ENCODE peak calls at places on chromosome 10, in nine cellular contexts. Y is GM12878, T is fibroblast of lung, I is neuronal stem cell, H is mammary epithelial cell, D is GM23248, F is neural progenitor cell, P is H1, N is PC-3. A is an unnamed sample.

GRCh38 chr10:45034301-45034700 is 33.6 kb downstream of the ZNF22 start:
- DNase-seq in Y (no peak), T (peak), I (no peak), H (peak), D (no peak), F (no peak), P (no peak), N (no peak), A (no peak)

GRCh38 chr10:65796472-65796871 is 1129.4 kb upstream of the LRRTM3 start:
- DNase-seq in Y (no peak), T (no peak), I (no peak), H (no peak), D (no peak), F (no peak), P (no peak), N (no peak), A (no peak)

GRCh38 chr10:91511549-91512330 is 101.6 kb downstream of the HECTD2 start:
- DNase-seq in Y (no peak), T (peak), I (no peak), H (peak), D (peak), F (no peak), P (no peak), N (peak), A (no peak)

GRCh38 chr10:65325913-65326312 is 1599.9 kb upstream of the LRRTM3 start:
- DNase-seq in Y (no peak), T (no peak), I (peak), H (no peak), D (no peak), F (peak), P (no peak), N (no peak), A (no peak)

GRCh38 chr10:131726460-131726861 is 174.3 kb upstream of the PPP2R2D start:
- DNase-seq in Y (no peak), T (no peak), I (peak), H (no peak), D (peak), F (peak), P (no peak), N (no peak), A (peak)

GRCh38 chr10:119654540-119654939 is 3.4 kb downstream of the BAG3 start:
- DNase-seq in Y (no peak), T (no peak), I (no peak), H (peak), D (peak), F (no peak), P (no peak), N (peak), A (peak)

GRCh38 chr10:62492012-62492869 is 118.1 kb downstream of the ZNF365 start:
- DNase-seq in Y (peak), T (peak), I (peak), H (peak), D (peak), F (peak), P (no peak), N (peak), A (no peak)

GRCh38 chr10:112716924-112717348 is 233.1 kb upstream of the TCF7L2 start:
- DNase-seq in Y (no peak), T (peak), I (no peak), H (peak), D (peak), F (no peak), P (peak), N (peak), A (no peak)

GRCh38 chr10:105545101-105545500 is 904.0 kb downstream of the SORCS3 start:
- DNase-seq in Y (no peak), T (no peak), I (no peak), H (no peak), D (no peak), F (no peak), P (no peak), N (no peak), A (no peak)

GRCh38 chr10:17026686-17027485 is 102.7 kb downstream of the CUBN start:
- DNase-seq in Y (peak), T (peak), I (no peak), H (peak), D (peak), F (no peak), P (no peak), N (peak), A (no peak)

GRCh38 chr10:89653410-89653828 is 8.4 kb upstream of the PANK1 start:
- DNase-seq in Y (peak), T (no peak), I (no peak), H (peak), D (no peak), F (no peak), P (no peak), N (peak), A (no peak)

GRCh38 chr10:18313626-18314025 is 173.4 kb downstream of the CACNB2 start:
- DNase-seq in Y (no peak), T (no peak), I (no peak), H (no peak), D (no peak), F (no peak), P (no peak), N (no peak), A (no peak)

GRCh38 chr10:34598972-34599371 is 216.1 kb downstream of the PARD3 start:
- DNase-seq in Y (no peak), T (peak), I (no peak), H (no peak), D (no peak), F (no peak), P (no peak), N (no peak), A (no peak)

GRCh38 chr10:33927347-33927746 is 592.9 kb upstream of the NRP1 start:
- DNase-seq in Y (no peak), T (no peak), I (no peak), H (peak), D (no peak), F (no peak), P (no peak), N (no peak), A (no peak)

GRCh38 chr10:71596759-71597158 is 122.8 kb downstream of the C10orf105 start:
- DNase-seq in Y (no peak), T (no peak), I (no peak), H (no peak), D (no peak), F (no peak), P (no peak), N (no peak), A (peak)

GRCh38 chr10:117339569-117339968 is 35.7 kb downstream of the PDZD8 start:
- DNase-seq in Y (no peak), T (peak), I (no peak), H (peak), D (peak), F (no peak), P (no peak), N (no peak), A (no peak)

GRCh38 chr10:127649642-127650041 is 87.3 kb upstream of the FOXI2 start:
- DNase-seq in Y (no peak), T (no peak), I (peak), H (no peak), D (peak), F (peak), P (peak), N (peak), A (no peak)

GRCh38 chr10:92916433-92916832 is 68.1 kb downstream of the EXOC6 start:
- DNase-seq in Y (no peak), T (no peak), I (no peak), H (no peak), D (no peak), F (peak), P (no peak), N (no peak), A (no peak)

GRCh38 chr10:124701881-124702656 is 42.1 kb downstream of the FAM53B start:
- DNase-seq in Y (no peak), T (peak), I (no peak), H (no peak), D (no peak), F (no peak), P (no peak), N (no peak), A (peak)

GRCh38 chr10:65571011-65571570 is 1354.7 kb upstream of the LRRTM3 start:
- DNase-seq in Y (no peak), T (peak), I (no peak), H (peak), D (no peak), F (peak), P (no peak), N (peak), A (no peak)

GRCh38 chr10:110226926-110227641 is 19.7 kb downstream of the MXI1 start:
- DNase-seq in Y (no peak), T (no peak), I (no peak), H (peak), D (peak), F (peak), P (peak), N (no peak), A (peak)

GRCh38 chr10:97407211-97407951 is 6.2 kb upstream of the RRP12 start:
- DNase-seq in Y (no peak), T (peak), I (peak), H (peak), D (peak), F (peak), P (peak), N (peak), A (no peak)

GRCh38 chr10:71396714-71397339 is at the start of gene CDH23:
- DNase-seq in Y (no peak), T (no peak), I (peak), H (no peak), D (peak), F (peak), P (peak), N (no peak), A (peak)

GRCh38 chr10:1358860-1359598 is 302.8 kb downstream of the WDR37 start:
- DNase-seq in Y (no peak), T (no peak), I (no peak), H (no peak), D (no peak), F (no peak), P (no peak), N (no peak), A (no peak)

GRCh38 chr10:378230-378929 is 243.1 kb downstream of the ZMYND11 start:
- DNase-seq in Y (no peak), T (no peak), I (no peak), H (no peak), D (no peak), F (no peak), P (no peak), N (no peak), A (no peak)

GRCh38 chr10:22016046-22016705 is 12.6 kb upstream of the DNAJC1 start:
- DNase-seq in Y (no peak), T (peak), I (no peak), H (peak), D (peak), F (no peak), P (no peak), N (peak), A (no peak)

GRCh38 chr10:628386-629045 is 61.0 kb downstream of the DIP2C start:
- DNase-seq in Y (no peak), T (no peak), I (no peak), H (no peak), D (no peak), F (no peak), P (no peak), N (no peak), A (peak)

GRCh38 chr10:98028168-98028770 is 2.2 kb downstream of the CRTAC1 start:
- DNase-seq in Y (no peak), T (peak), I (peak), H (no peak), D (peak), F (peak), P (peak), N (peak), A (no peak)

GRCh38 chr10:71443676-71444075 is 47.0 kb downstream of the CDH23 start:
- DNase-seq in Y (no peak), T (no peak), I (no peak), H (no peak), D (no peak), F (peak), P (no peak), N (no peak), A (no peak)

GRCh38 chr10:7767209-7767608 is 20.6 kb downstream of the KIN start:
- DNase-seq in Y (no peak), T (peak), I (no peak), H (peak), D (peak), F (no peak), P (no peak), N (no peak), A (no peak)

GRCh38 chr10:80516506-80517075 is 21.1 kb upstream of the SH2D4B start:
- DNase-seq in Y (no peak), T (no peak), I (no peak), H (no peak), D (no peak), F (no peak), P (no peak), N (no peak), A (peak)

GRCh38 chr10:73650537-73651331 is 5.1 kb downstream of the SYNPO2L start:
- DNase-seq in Y (peak), T (peak), I (no peak), H (peak), D (peak), F (no peak), P (no peak), N (peak), A (no peak)

GRCh38 chr10:100863433-100863832 is 49.3 kb upstream of the SLF2 start:
- DNase-seq in Y (no peak), T (no peak), I (no peak), H (no peak), D (no peak), F (no peak), P (no peak), N (no peak), A (no peak)

GRCh38 chr10:100858258-100858657 is 54.5 kb upstream of the SLF2 start:
- DNase-seq in Y (no peak), T (no peak), I (no peak), H (no peak), D (no peak), F (no peak), P (no peak), N (no peak), A (no peak)

GRCh38 chr10:100859204-100859763 is 53.5 kb upstream of the SLF2 start:
- DNase-seq in Y (no peak), T (no peak), I (no peak), H (no peak), D (no peak), F (no peak), P (no peak), N (no peak), A (no peak)

GRCh38 chr10:100858742-100859141 is 54.0 kb upstream of the SLF2 start:
- DNase-seq in Y (no peak), T (no peak), I (no peak), H (no peak), D (no peak), F (no peak), P (no peak), N (no peak), A (no peak)
- H3K9ac ChIP-seq in Y (no peak), T (no peak), I (peak), H (no peak), D (no peak), F (no peak), P (no peak), N (no peak), A (no peak)

GRCh38 chr10:3807928-3808496 is 23.0 kb upstream of the KLF6 start:
- DNase-seq in Y (no peak), T (no peak), I (no peak), H (no peak), D (no peak), F (no peak), P (no peak), N (no peak), A (peak)

GRCh38 chr10:3805791-3806381 is 20.9 kb upstream of the KLF6 start:
- DNase-seq in Y (no peak), T (peak), I (no peak), H (peak), D (peak), F (no peak), P (no peak), N (peak), A (no peak)

GRCh38 chr10:3806603-3807002 is 21.6 kb upstream of the KLF6 start:
- DNase-seq in Y (no peak), T (peak), I (no peak), H (peak), D (peak), F (no peak), P (no peak), N (peak), A (no peak)

GRCh38 chr10:3808689-3809199 is 23.7 kb upstream of the KLF6 start:
- DNase-seq in Y (no peak), T (no peak), I (no peak), H (no peak), D (no peak), F (no peak), P (no peak), N (no peak), A (no peak)

DNA sequence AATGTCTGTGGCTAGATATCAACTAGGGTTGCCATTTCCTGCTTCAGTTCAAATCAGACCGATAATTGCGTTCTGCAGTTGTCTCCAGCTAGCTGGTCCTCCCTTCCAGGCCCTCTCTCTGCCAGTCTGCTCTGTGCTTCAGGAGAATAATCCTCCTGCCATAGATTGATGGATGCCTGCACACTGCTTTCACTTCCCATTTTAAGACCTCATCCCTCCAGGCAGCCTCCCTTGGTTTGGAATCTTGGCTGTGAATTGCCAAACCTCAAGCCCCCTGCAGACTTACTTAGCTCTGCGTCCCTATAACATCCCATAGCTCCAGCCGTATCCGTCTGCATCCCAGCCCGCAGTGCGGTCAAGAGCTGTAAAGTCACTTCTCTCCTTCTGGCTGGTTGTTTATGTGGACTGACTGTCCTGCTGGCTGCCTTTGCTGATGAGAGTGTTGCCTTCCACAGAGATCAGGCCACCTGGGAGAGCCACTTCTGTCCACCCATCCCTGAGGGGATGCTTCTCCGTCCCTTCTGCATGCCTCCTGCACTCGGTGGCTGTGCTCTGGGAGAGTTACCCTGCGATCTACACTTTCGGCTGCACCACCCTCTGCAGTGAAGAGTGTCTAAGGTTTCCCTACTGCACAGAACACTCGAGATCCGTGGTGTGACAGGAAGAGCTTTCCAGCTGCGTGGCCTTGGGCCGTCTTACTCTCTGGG is 22.4 kb upstream of the KLF6 start:
- DNase-seq in Y (no peak), T (no peak), I (no peak), H (no peak), D (no peak), F (no peak), P (no peak), N (no peak), A (peak)
- H3K4me3 ChIP-seq in Y (no peak), T (no peak), I (no peak), H (no peak), D (peak), F (no peak), P (no peak), N (no peak), A (no peak)

GRCh38 chr10:28220811-28221210 is 82.1 kb downstream of the MPP7 start:
- DNase-seq in Y (no peak), T (no peak), I (no peak), H (no peak), D (no peak), F (no peak), P (no peak), N (no peak), A (no peak)
- H3K9ac ChIP-seq in Y (no peak), T (no peak), I (no peak), H (no peak), D (no peak), F (no peak), P (no peak), N (no peak), A (no peak)

GRCh38 chr10:32577448-32577847 is 131.5 kb downstream of the CCDC7 start:
- DNase-seq in Y (no peak), T (no peak), I (no peak), H (peak), D (peak), F (no peak), P (no peak), N (peak), A (no peak)

GRCh38 chr10:32582946-32583345 is 137.0 kb downstream of the CCDC7 start:
- DNase-seq in Y (no peak), T (peak), I (no peak), H (no peak), D (no peak), F (no peak), P (no peak), N (no peak), A (no peak)
- H3K4me3 ChIP-seq in Y (no peak), T (no peak), I (no peak), H (no peak), D (no peak), F (no peak), P (no peak), N (no peak), A (no peak)

DNA sequence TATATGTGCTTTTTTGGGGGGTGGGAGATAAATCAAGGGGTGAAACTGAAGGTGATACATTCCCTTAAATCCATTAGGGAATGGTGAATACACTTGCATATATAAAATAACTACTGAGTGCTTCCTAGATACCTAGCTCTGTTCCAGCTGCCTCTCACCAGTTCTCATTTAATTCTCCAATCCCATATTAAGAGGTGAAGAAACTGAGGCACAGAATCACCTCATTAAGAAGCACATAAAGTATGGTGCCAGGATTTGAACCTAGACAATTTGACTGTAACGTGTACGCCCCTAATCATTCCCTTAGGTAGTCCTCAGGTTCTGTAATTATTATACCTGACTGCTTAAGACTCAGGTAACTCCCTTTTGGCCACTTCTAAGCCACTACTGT is 1.5 kb upstream of the SFR1 start:
- DNase-seq in Y (no peak), T (no peak), I (no peak), H (no peak), D (no peak), F (no peak), P (no peak), N (no peak), A (no peak)
- H3K9ac ChIP-seq in Y (peak), T (no peak), I (no peak), H (peak), D (peak), F (no peak), P (no peak), N (peak), A (peak)

GRCh38 chr10:27746364-27747095 is 911 bp upstream of the MKX start:
- DNase-seq in Y (no peak), T (no peak), I (no peak), H (peak), D (peak), F (peak), P (no peak), N (no peak), A (no peak)

GRCh38 chr10:27744478-27745379 is 890 bp downstream of the MKX start:
- DNase-seq in Y (no peak), T (peak), I (no peak), H (peak), D (peak), F (peak), P (peak), N (peak), A (peak)

GRCh38 chr10:27747096-27747451 is 1.5 kb upstream of the MKX start:
- DNase-seq in Y (no peak), T (peak), I (no peak), H (no peak), D (no peak), F (peak), P (no peak), N (no peak), A (no peak)

GRCh38 chr10:27745380-27745718 is 270 bp downstream of the MKX start:
- DNase-seq in Y (no peak), T (no peak), I (no peak), H (no peak), D (no peak), F (no peak), P (no peak), N (no peak), A (no peak)

GRCh38 chr10:27745719-27746363 is at the start of gene MKX:
- DNase-seq in Y (no peak), T (peak), I (peak), H (peak), D (peak), F (peak), P (peak), N (peak), A (peak)
- H3K4me3 ChIP-seq in Y (no peak), T (no peak), I (peak), H (peak), D (peak), F (peak), P (peak), N (peak), A (no peak)

A was measured in kidney.